ENCODE peak calls at places on chromosomes 12 and 14, in eight cellular contexts. L is foreskin fibroblast; K is right cardiac atrium; F is CD8-positive, alpha-beta memory T cell; H is left ventricle myocardium inferior; N is brain microvascular endothelial cell; X is cardiac fibroblast; J is SJSA1. T is an unnamed sample.

GRCh38 chr12:94336201-94336915 is 123.3 kb downstream of the CEP83 start:
- DNase-seq in L (peak; percentile 6), N (peak; percentile 24), K (no peak), J (no peak), F (no peak), H (no peak), X (peak; percentile 65), T (no peak)

GRCh38 chr14:105411017-105411941 is 8.3 kb upstream of the MTA1 start:
- DNase-seq in F (no peak), H (peak; percentile 38), K (peak; percentile 77), X (peak; percentile 31), N (no peak), L (peak; percentile 41), J (peak; percentile 43), T (no peak)

GRCh38 chr14:56555921-56556570 is 23.6 kb upstream of the TMEM260 start:
- DNase-seq in K (no peak), N (no peak), F (no peak), J (no peak), X (peak; percentile 55), H (no peak), L (peak; percentile 10), T (no peak)

GRCh38 chr12:389138-390096 is at the start of gene KDM5A:
- DNase-seq in H (peak; percentile 90), K (peak; percentile 94), J (peak; percentile 98), L (peak; percentile 92), F (peak; percentile 86), N (peak; percentile 88), X (peak; percentile 96), T (peak; percentile 93)

GRCh38 chr12:16573652-16574077 is 32.3 kb downstream of the LMO3 start:
- DNase-seq in K (peak; percentile 75), F (no peak), N (no peak), J (no peak), X (peak; percentile 56), H (peak; percentile 31), L (no peak), T (no peak)

GRCh38 chr14:85471744-85472143 is 58.2 kb upstream of the FLRT2 start:
- DNase-seq in H (no peak), X (peak; percentile 93), J (peak; percentile 75), F (no peak), K (peak; percentile 23), N (peak; percentile 99), L (peak; percentile 93), T (no peak)

GRCh38 chr14:53670701-53671100 is 285.9 kb downstream of the BMP4 start:
- DNase-seq in N (peak; percentile 88), H (no peak), L (peak; percentile 76), F (no peak), K (no peak), J (no peak), X (peak; percentile 83), T (no peak)

GRCh38 chr12:103771466-103771865 is 69.6 kb downstream of the NT5DC3 start:
- DNase-seq in N (peak; percentile 41), J (peak; percentile 43), F (no peak), H (no peak), K (peak; percentile 56), L (peak; percentile 27), X (peak; percentile 45), T (no peak)

GRCh38 chr12:111768159-111768895 is 1.6 kb downstream of the ALDH2 start:
- DNase-seq in X (no peak), K (peak; percentile 19), J (no peak), N (no peak), H (no peak), L (no peak), F (no peak), T (no peak)

GRCh38 chr12:109740694-109741245 is 27.1 kb downstream of the FAM222A start:
- DNase-seq in N (no peak), F (no peak), K (peak; percentile 24), X (no peak), H (peak; percentile 4), J (no peak), L (no peak), T (no peak)

GRCh38 chr12:85405781-85406522 is 125.9 kb downstream of the ALX1 start:
- DNase-seq in X (peak; percentile 55), H (no peak), J (no peak), F (no peak), N (peak; percentile 22), K (no peak), L (peak; percentile 7), T (no peak)

GRCh38 chr12:18443768-18444437 is 182.6 kb downstream of the PIK3C2G start:
- DNase-seq in J (no peak), X (peak; percentile 64), N (peak; percentile 28), L (no peak), K (no peak), H (no peak), F (no peak), T (no peak)

GRCh38 chr14:89429206-89430091 is 12.4 kb upstream of the FOXN3 start:
- DNase-seq in X (peak; percentile 14), F (no peak), K (no peak), H (no peak), J (peak; percentile 77), L (no peak), N (no peak), T (no peak)

GRCh38 chr14:93917141-93917540 is 10.0 kb upstream of the FAM181A start:
- DNase-seq in K (no peak), J (no peak), X (no peak), H (no peak), F (no peak), N (no peak), L (no peak), T (no peak)

GRCh38 chr12:17169726-17170471 is 563.9 kb upstream of the LMO3 start:
- DNase-seq in N (no peak), K (no peak), F (no peak), X (no peak), J (no peak), H (no peak), L (no peak), T (no peak)

GRCh38 chr14:71371711-71372396 is 464.6 kb downstream of the PCNX1 start:
- DNase-seq in N (peak; percentile 64), F (no peak), K (no peak), H (no peak), X (peak; percentile 92), J (no peak), L (peak; percentile 67), T (no peak)

GRCh38 chr14:29227631-29228030 is 461.0 kb downstream of the FOXG1 start:
- DNase-seq in X (peak; percentile 84), J (no peak), K (no peak), L (peak; percentile 35), N (no peak), F (no peak), H (no peak), T (no peak)

GRCh38 chr12:13727707-13728147 is 253.7 kb downstream of the GRIN2B start:
- DNase-seq in L (no peak), N (no peak), H (no peak), J (no peak), X (no peak), F (no peak), K (no peak), T (no peak)

DNA sequence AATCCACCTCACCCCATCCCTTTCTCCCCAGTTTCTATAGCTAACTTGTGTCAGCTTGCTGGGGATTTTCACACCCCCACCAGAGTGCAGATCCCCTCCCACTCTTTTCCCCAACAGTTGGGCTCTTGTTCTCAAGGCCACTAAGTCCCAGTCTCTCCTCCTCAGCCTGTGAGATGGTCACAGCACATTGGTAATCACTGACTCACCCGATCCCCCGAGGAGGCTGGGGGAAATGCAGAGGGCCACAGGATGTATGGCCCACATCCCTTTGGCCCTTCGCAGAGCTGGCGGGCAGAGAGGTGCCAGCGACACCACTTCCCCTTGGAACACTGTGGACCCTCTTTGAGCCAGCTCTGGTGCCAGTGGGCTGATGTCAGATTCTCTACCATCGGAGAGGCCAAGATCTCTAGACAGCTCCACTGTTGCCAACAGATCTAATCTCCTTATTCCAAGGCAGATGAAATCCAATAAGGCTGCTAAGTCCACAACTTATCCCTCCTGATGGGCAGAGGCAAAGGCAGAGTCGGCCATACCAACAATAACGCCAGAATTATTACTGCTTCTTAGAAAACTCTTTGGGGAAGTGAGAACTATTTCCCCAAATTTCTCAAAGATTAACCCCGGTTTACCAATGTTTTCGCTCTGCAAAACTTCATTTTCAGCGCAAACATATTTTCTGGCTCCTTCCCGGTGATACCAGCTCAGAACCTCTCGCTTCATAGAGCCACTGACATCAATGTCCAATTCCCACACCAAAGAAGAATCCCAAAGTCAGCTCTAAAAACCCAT is 1.5 kb downstream of the FMNL3 start:
- DNase-seq in X (peak; percentile 81), F (peak; percentile 4), L (peak; percentile 69), N (peak; percentile 80), K (peak; percentile 76), H (peak; percentile 29), J (peak; percentile 67), T (no peak)
- H3K4me3 ChIP-seq in X (peak overlapping the region; percentile 78), F (peak overlapping the region; percentile 72), L (peak overlapping the region; percentile 83), N (peak overlapping the region; percentile 86), K (peak overlapping the region; percentile 74), H (peak overlapping the region; percentile 96), J (peak overlapping the region; percentile 95), T (peak overlapping the region; percentile 76)

DNA sequence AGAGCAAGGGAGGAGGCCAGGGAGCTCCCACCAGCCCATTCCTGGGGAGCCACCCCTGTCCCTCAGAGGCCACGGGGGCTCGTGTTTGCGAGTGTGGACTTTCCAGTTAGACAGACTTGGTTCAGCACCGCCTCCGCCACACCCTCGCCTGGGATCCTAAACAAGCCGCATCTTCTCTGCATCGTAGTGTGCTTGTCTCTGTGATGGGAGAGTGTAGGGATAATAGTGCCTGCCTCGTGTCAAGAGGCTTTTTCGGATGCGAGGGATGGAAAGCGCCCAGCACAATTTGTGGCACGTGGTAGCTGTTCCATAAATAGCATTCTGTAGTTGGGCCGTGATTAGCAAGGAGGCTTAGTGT is 1.3 kb upstream of the PPP1R13B start:
- DNase-seq in F (no peak), X (no peak), N (no peak), H (no peak), L (no peak), K (no peak), J (no peak), T (no peak)
- H3K4me3 ChIP-seq in F (no peak overlapping the region), X (no peak overlapping the region), N (no peak overlapping the region), H (peak overlapping the region; percentile 77), L (no peak overlapping the region), K (no peak overlapping the region), J (no peak overlapping the region), T (no peak overlapping the region)

GRCh38 chr12:130016986-130017385 is 113.2 kb upstream of the TMEM132D start:
- DNase-seq in J (no peak), F (no peak), K (no peak), X (no peak), N (no peak), L (no peak), H (no peak), T (no peak)
- H3K4me3 ChIP-seq in J (no peak overlapping the region), F (no peak overlapping the region), K (no peak overlapping the region), X (no peak overlapping the region), N (no peak overlapping the region), L (no peak overlapping the region), H (no peak overlapping the region), T (no peak overlapping the region)

DNA sequence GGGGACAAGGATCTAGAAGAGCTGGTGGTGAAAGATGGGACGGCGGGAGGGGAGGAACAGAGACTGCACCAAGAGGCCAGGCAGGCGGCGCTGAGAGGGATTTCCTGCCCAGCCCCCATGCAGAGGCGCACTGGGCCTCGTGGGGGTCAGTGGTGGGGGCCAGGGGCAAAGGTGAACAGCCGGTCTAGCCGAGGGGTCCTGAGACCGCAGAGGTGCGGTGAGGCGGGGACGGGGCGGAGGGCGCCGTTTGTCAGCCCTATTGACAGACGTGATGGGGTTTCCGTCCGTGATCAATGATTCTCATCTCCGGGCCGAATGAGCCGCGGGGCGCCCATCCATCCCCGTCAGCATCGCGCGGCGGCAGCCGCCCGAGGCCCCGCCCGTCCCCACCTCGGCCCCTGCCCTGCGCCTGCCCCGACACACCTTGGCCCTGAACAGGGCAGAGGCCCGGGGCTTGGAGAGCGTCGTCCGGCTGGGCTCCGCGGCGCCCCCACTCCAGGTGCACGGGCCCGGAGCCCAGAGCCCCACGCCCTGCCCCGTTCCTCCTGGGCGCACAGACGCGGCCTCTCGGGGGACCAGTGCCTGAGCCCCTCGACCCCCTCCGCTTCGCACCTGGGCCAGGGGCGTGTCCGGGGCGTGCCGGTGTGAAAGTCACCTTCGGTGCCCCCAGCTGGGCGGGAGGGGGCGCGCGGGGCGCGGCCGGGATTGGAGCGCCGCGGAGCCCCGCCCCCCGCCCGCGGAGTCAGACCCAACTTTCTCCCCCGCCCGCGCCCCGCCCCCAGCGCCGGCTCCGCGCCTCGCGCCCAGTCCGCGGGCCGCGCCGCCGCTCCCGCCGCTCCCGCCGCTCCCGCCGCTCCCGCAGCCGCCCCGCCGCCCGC is at the start of gene NXPH4:
- DNase-seq in K (peak; percentile 80), N (no peak), F (peak; percentile 52), X (no peak), L (no peak), H (peak; percentile 55), J (no peak), T (peak; percentile 66)
- H3K4me3 ChIP-seq in K (peak within 1 kb of the TSS; percentile 46), N (peak within 1 kb of the TSS; percentile 48), F (peak within 1 kb of the TSS; percentile 7), X (peak within 1 kb of the TSS; percentile 67), L (peak within 1 kb of the TSS; percentile 51), H (peak within 1 kb of the TSS; percentile 70), J (peak within 1 kb of the TSS; percentile 36), T (peak within 1 kb of the TSS; percentile 0)